ENCODE peak calls at places on chromosomes 7 and 10, in ten cellular contexts. B is spleen, G is vagina, X is transverse colon, I is uterus, H is breast epithelium, M is right lobe of liver, K is esophagus squamous epithelium, D is A549, Z is K562. F is an unnamed sample. For H3K4me1, the result is how much of the 10 kb centered on the place peaks cover.

GRCh38 chr7:35537067-35538023 is 157.6 kb downstream of the HERPUD2 start:
- DNase-seq in B (peak), G (no peak), X (peak), I (peak), H (peak), M (peak), K (no peak), D (peak), Z (peak), F (peak)

GRCh38 chr10:62744136-62744535 is 60.4 kb upstream of the ADO start:
- DNase-seq in B (no peak), G (no peak), X (no peak), I (no peak), H (no peak), M (no peak), K (no peak), D (no peak), Z (no peak), F (no peak)

GRCh38 chr7:51160990-51161615 is 155.5 kb downstream of the COBL start:
- DNase-seq in B (peak), G (no peak), X (peak), I (peak), H (peak), M (peak), K (no peak), D (peak), Z (peak), F (no peak)

GRCh38 chr7:104890216-104890615 is 123.8 kb upstream of the KMT2E start:
- DNase-seq in B (no peak), G (no peak), X (no peak), I (no peak), H (no peak), M (no peak), K (no peak), D (no peak), Z (no peak), F (no peak)

GRCh38 chr10:76303682-76304316 is 872.4 kb downstream of the LRMDA start:
- DNase-seq in B (no peak), G (no peak), X (peak), I (peak), H (peak), M (peak), K (no peak), D (peak), Z (no peak), F (no peak)

GRCh38 chr7:136234040-136234439 is 256.9 kb upstream of the MTPN start:
- DNase-seq in B (no peak), G (no peak), X (no peak), I (no peak), H (no peak), M (no peak), K (no peak), D (no peak), Z (no peak), F (no peak)

GRCh38 chr7:128791121-128791967 is 424 bp upstream of the CCDC136 start:
- DNase-seq in B (peak), G (no peak), X (peak), I (peak), H (peak), M (peak), K (no peak), D (peak), Z (peak), F (peak)

GRCh38 chr10:122777515-122778059 is 68.1 kb downstream of the CUZD1 start:
- DNase-seq in B (no peak), G (peak), X (no peak), I (no peak), H (no peak), M (no peak), K (no peak), D (no peak), Z (no peak), F (no peak)

GRCh38 chr7:43071604-43072003 is 40.8 kb upstream of the HECW1 start:
- DNase-seq in B (no peak), G (no peak), X (no peak), I (no peak), H (no peak), M (no peak), K (no peak), D (no peak), Z (peak), F (no peak)

GRCh38 chr7:9498303-9498702 is 1064.9 kb downstream of the NXPH1 start:
- DNase-seq in B (no peak), G (no peak), X (no peak), I (no peak), H (no peak), M (no peak), K (no peak), D (no peak), Z (no peak), F (no peak)

GRCh38 chr7:153657182-153657800 is 394.9 kb upstream of the DPP6 start:
- DNase-seq in B (no peak), G (no peak), X (no peak), I (no peak), H (no peak), M (no peak), K (no peak), D (no peak), Z (no peak), F (no peak)

GRCh38 chr7:7738177-7738576 is 19.8 kb upstream of the RPA3 start:
- DNase-seq in B (no peak), G (no peak), X (no peak), I (no peak), H (no peak), M (no peak), K (no peak), D (no peak), Z (no peak), F (no peak)

GRCh38 chr7:137081276-137081675 is 212.8 kb downstream of the CHRM2 start:
- DNase-seq in B (no peak), G (no peak), X (no peak), I (no peak), H (no peak), M (no peak), K (no peak), D (no peak), Z (no peak), F (no peak)

GRCh38 chr10:93471110-93471651 is 11.0 kb downstream of the MYOF start:
- DNase-seq in B (no peak), G (no peak), X (no peak), I (peak), H (no peak), M (no peak), K (no peak), D (peak), Z (no peak), F (no peak)

GRCh38 chr10:132293416-132294195 is 14.1 kb downstream of the STK32C start:
- DNase-seq in B (peak), G (no peak), X (peak), I (peak), H (no peak), M (no peak), K (no peak), D (no peak), Z (no peak), F (no peak)

GRCh38 chr10:118106426-118106825 is 59.7 kb upstream of the RAB11FIP2 start:
- DNase-seq in B (no peak), G (no peak), X (no peak), I (peak), H (no peak), M (no peak), K (no peak), D (no peak), Z (peak), F (no peak)

GRCh38 chr10:15211464-15211979 is 43.0 kb upstream of the NMT2 start:
- DNase-seq in B (no peak), G (no peak), X (no peak), I (no peak), H (no peak), M (no peak), K (no peak), D (no peak), Z (no peak), F (no peak)

GRCh38 chr7:42127232-42127622 is 109.8 kb downstream of the GLI3 start:
- DNase-seq in B (no peak), G (no peak), X (no peak), I (no peak), H (no peak), M (no peak), K (no peak), D (no peak), Z (no peak), F (no peak)

GRCh38 chr7:95596183-95597135 is at the start of gene PDK4:
- DNase-seq in B (peak), G (peak), X (peak), I (peak), H (peak), M (peak), K (peak), D (peak), Z (no peak), F (peak)

GRCh38 chr7:35624299-35625186 is 70.4 kb downstream of the HERPUD2 start:
- DNase-seq in B (no peak), G (no peak), X (no peak), I (no peak), H (no peak), M (no peak), K (no peak), D (peak), Z (peak), F (no peak)

GRCh38 chr7:11153694-11154093 is 180.0 kb downstream of the PHF14 start:
- DNase-seq in B (no peak), G (no peak), X (no peak), I (no peak), H (no peak), M (no peak), K (no peak), D (no peak), Z (no peak), F (no peak)

GRCh38 chr7:17530741-17531417 is 232.4 kb downstream of the AHR start:
- DNase-seq in B (no peak), G (no peak), X (no peak), I (no peak), H (no peak), M (no peak), K (no peak), D (no peak), Z (no peak), F (no peak)

GRCh38 chr7:117172283-117172682 is 150.6 kb downstream of the WNT2 start:
- DNase-seq in B (no peak), G (no peak), X (no peak), I (no peak), H (no peak), M (no peak), K (no peak), D (no peak), Z (no peak), F (no peak)

GRCh38 chr7:152986369-152986768 is 226.8 kb downstream of the ACTR3B start:
- DNase-seq in B (no peak), G (no peak), X (no peak), I (no peak), H (peak), M (no peak), K (no peak), D (no peak), Z (no peak), F (no peak)

GRCh38 chr7:5769571-5769970 is 11.9 kb downstream of the RNF216 start:
- DNase-seq in B (no peak), G (no peak), X (no peak), I (no peak), H (no peak), M (no peak), K (no peak), D (no peak), Z (no peak), F (no peak)

GRCh38 chr10:108496131-108496530 is 1331.6 kb upstream of the SORCS1 start:
- DNase-seq in B (no peak), G (no peak), X (no peak), I (no peak), H (no peak), M (no peak), K (no peak), D (no peak), Z (no peak), F (no peak)

GRCh38 chr10:6050801-6051445 is 11.2 kb downstream of the IL2RA start:
- DNase-seq in B (peak), G (peak), X (peak), I (peak), H (peak), M (peak), K (peak), D (peak), Z (peak), F (peak)

GRCh38 chr10:89346264-89346971 is 18.6 kb downstream of the IFIT3 start:
- DNase-seq in B (no peak), G (no peak), X (no peak), I (no peak), H (no peak), M (no peak), K (no peak), D (no peak), Z (no peak), F (no peak)

GRCh38 chr7:156105337-156106106 is 293.3 kb upstream of the SHH start:
- DNase-seq in B (no peak), G (no peak), X (no peak), I (no peak), H (no peak), M (no peak), K (no peak), D (no peak), Z (no peak), F (no peak)

DNA sequence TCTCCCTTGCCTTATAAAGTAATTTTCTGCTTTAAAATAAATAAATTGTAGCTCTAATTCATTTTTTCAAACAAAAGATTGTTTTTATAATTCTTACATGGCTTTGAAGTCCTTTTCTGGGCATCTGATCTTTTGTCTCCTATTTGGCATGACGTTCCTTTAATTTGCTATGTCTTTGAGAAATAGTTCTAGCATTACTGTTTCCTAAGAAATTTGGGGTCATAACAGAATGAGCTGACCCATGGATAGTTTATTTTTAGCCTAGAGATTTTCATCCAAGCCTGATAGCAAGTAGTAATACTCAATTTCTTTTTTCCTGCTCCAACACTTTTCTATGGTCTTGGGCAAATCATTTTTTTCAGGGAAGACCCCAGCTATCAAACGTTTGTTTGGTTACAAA is 31.4 kb downstream of the CCDC71L start:
- DNase-seq in B (no peak), G (no peak), X (no peak), I (no peak), H (no peak), M (no peak), K (no peak), D (no peak), Z (no peak), F (no peak)
- TF ChIP-seq POLR2A in B (no peak), G (no peak), X (no peak), I (no peak), H (no peak), M (no peak), K (no peak), D (no peak), Z (no peak), F (no peak)

GRCh38 chr10:95276367-95277200 is 14.2 kb downstream of the PDLIM1 start:
- DNase-seq in B (no peak), G (peak), X (peak), I (no peak), H (no peak), M (no peak), K (no peak), D (no peak), Z (no peak), F (no peak)

GRCh38 chr10:95277201-95277570 is 13.6 kb downstream of the PDLIM1 start:
- DNase-seq in B (no peak), G (peak), X (no peak), I (no peak), H (no peak), M (no peak), K (no peak), D (no peak), Z (no peak), F (no peak)

GRCh38 chr10:95277614-95278013 is 13.2 kb downstream of the PDLIM1 start:
- DNase-seq in B (no peak), G (peak), X (no peak), I (no peak), H (no peak), M (no peak), K (no peak), D (no peak), Z (no peak), F (no peak)

GRCh38 chr10:95279042-95279820 is 11.6 kb downstream of the PDLIM1 start:
- DNase-seq in B (no peak), G (no peak), X (no peak), I (no peak), H (no peak), M (no peak), K (no peak), D (peak), Z (no peak), F (no peak)

GRCh38 chr10:95278061-95278988 is 12.5 kb downstream of the PDLIM1 start:
- DNase-seq in B (no peak), G (peak), X (no peak), I (no peak), H (no peak), M (no peak), K (no peak), D (no peak), Z (no peak), F (no peak)
- H3K4me1 ChIP-seq in B (under half), G (half or more), X (half or more), I (under half), H (under half), M (under half), K (half or more), D (half or more), Z (under half), F (half or more)

GRCh38 chr10:2777946-2778345 is 289.4 kb upstream of the PFKP start:
- DNase-seq in B (no peak), G (no peak), X (no peak), I (no peak), H (no peak), M (no peak), K (no peak), D (no peak), Z (no peak), F (no peak)

GRCh38 chr10:2772135-2772534 is 295.2 kb upstream of the PFKP start:
- DNase-seq in B (no peak), G (no peak), X (no peak), I (no peak), H (no peak), M (no peak), K (no peak), D (no peak), Z (no peak), F (no peak)

DNA sequence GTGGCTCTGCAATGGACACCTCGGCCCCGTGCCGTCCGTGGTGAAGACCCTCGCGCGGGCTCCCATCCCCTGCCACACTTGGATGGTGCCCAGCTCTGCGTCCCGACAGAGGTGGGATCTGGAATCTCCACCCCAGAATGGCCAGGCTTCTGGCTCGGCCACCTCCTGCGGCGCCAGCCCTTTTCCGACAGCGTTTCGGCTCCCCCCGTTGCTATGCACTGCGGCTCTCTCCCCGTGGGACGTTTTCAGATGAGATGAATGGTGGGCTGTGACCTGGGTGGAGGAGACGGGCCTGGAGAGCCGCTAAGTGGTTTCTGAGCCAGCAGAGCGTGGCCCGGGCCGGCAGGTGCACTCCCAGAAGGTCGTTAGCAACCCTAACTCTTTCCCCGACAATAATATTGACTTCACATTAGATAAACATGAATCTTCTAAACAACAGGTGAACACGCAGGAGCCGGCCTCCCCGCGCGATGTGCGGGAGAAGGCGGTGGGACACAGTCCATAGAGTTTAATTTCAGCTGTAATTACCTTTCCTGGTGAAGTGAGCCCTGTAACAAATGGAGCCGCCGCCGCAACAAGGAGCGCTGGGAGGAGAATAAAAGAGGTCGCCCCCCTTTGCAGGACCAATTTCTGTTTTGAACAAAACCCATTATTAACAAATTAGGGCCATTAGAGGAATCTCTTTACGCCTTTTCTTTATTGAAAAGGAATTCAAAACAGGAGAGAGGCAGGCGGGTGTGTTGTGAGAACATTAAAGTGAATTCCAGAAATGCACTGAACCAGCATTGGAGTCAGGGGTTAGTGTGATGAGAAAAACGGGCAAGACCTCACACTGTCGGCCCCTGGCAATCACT is 294.3 kb upstream of the PFKP start:
- DNase-seq in B (no peak), G (no peak), X (no peak), I (no peak), H (no peak), M (no peak), K (no peak), D (no peak), Z (no peak), F (no peak)
- TF ChIP-seq POLR2A in B (no peak), G (no peak), X (no peak), I (no peak), H (no peak), M (no peak), K (no peak), D (no peak), Z (no peak), F (no peak)

GRCh38 chr7:956031-956430 is 1.6 kb upstream of the ADAP1 start:
- DNase-seq in B (peak), G (no peak), X (peak), I (no peak), H (no peak), M (no peak), K (no peak), D (no peak), Z (no peak), F (no peak)

GRCh38 chr7:958221-959200 is 4.0 kb upstream of the ADAP1 start:
- DNase-seq in B (peak), G (no peak), X (peak), I (no peak), H (no peak), M (no peak), K (no peak), D (no peak), Z (no peak), F (no peak)

GRCh38 chr7:959271-959670 is 4.8 kb upstream of the ADAP1 start:
- DNase-seq in B (peak), G (no peak), X (peak), I (no peak), H (no peak), M (no peak), K (no peak), D (no peak), Z (no peak), F (peak)

GRCh38 chr7:960269-960871 is 5.9 kb upstream of the ADAP1 start:
- DNase-seq in B (peak), G (no peak), X (peak), I (no peak), H (no peak), M (no peak), K (no peak), D (no peak), Z (no peak), F (peak)

DNA sequence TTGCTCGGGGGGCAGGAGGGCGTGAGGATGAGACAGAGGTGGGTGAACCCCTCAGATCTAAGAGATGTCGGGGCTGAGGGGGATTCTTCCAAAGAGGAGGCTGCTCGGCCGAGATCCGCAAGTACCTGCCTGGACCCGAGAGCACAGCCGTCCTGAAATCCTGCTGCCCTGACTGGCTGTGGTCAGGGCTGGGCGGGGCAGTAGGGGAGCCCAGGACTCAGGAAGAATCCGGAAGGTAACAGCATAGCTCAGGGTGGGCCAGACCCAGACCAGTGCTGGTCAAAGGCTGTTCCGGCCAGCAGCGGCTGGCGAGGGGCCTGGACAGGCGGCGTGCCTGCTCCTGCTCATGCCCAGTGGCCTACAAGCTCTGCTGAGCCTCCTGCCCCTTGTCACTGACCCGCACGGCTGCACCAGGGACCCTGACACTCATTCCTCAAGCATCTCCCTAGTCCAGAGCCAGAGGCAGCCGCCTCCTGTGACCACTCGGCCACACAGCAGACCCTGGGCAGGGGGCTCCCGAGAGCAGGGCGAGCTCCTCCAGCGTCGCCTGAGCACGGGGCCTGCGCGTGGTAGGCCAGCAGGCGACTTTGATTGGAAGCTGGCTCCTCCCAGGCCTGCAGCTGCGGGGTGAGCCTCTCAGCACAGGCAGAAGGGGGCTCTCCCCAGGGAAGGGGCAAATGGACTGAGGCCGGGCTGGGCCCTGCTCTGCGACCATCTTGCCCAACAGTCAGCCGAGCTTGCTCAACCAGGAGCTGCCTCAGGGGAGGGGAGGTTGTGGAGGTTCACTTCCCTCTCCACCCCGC is 3.1 kb upstream of the ADAP1 start:
- DNase-seq in B (peak), G (no peak), X (peak), I (no peak), H (no peak), M (no peak), K (no peak), D (no peak), Z (no peak), F (peak)
- H3K4me1 ChIP-seq in B (under half), G (under half), X (under half), I (under half), H (under half), M (under half), K (under half), D (under half), Z (under half), F (under half)

GRCh38 chr10:86400705-86401587 is 34.4 kb upstream of the GRID1 start:
- DNase-seq in B (peak), G (no peak), X (peak), I (peak), H (peak), M (peak), K (no peak), D (peak), Z (no peak), F (peak)
- TF ChIP-seq POLR2A in B (no peak), G (no peak), X (no peak), I (no peak), H (no peak), M (no peak), K (no peak), D (no peak), Z (no peak), F (no peak)

GRCh38 chr10:103740683-103741082 is 114.7 kb downstream of the SH3PXD2A start:
- DNase-seq in B (no peak), G (no peak), X (no peak), I (no peak), H (no peak), M (no peak), K (no peak), D (no peak), Z (no peak), F (no peak)
- H3K4me1 ChIP-seq in B (under half), G (half or more), X (under half), I (under half), H (under half), M (under half), K (half or more), D (under half), Z (under half), F (under half)

F was measured in upper lobe of left lung.